ENCODE peak calls at places on chromosome 21, in nine cellular contexts. One of them, this sample, is unnamed.

GRCh38 chr21:46151261-46151988 is 4.0 kb downstream of the FTCD start:
- DNase-seq in HL-60: no peak
- DNase-seq in lower lobe of right lung: peak
- DNase-seq in psoas muscle: peak
- DNase-seq in brain microvascular endothelial cell: no peak
- DNase-seq in heart right ventricle: no peak
- DNase-seq in right cardiac atrium: peak
- DNase-seq in AG04449: no peak
- DNase-seq in cardiac fibroblast: no peak
- DNase-seq in this sample: no peak

GRCh38 chr21:43881283-43881682 is 16.3 kb downstream of the AGPAT3 start:
- DNase-seq in heart right ventricle: no peak
- DNase-seq in right cardiac atrium: no peak
- DNase-seq in lower lobe of right lung: no peak
- DNase-seq in psoas muscle: no peak
- DNase-seq in AG04449: no peak
- DNase-seq in HL-60: no peak
- DNase-seq in cardiac fibroblast: no peak
- DNase-seq in brain microvascular endothelial cell: no peak
- DNase-seq in this sample: no peak

GRCh38 chr21:20617130-20617529 is 381.1 kb upstream of the NCAM2 start:
- DNase-seq in lower lobe of right lung: no peak
- DNase-seq in psoas muscle: no peak
- DNase-seq in AG04449: no peak
- DNase-seq in right cardiac atrium: no peak
- DNase-seq in heart right ventricle: no peak
- DNase-seq in HL-60: no peak
- DNase-seq in cardiac fibroblast: no peak
- DNase-seq in brain microvascular endothelial cell: no peak
- DNase-seq in this sample: no peak

GRCh38 chr21:15079276-15079675 is 14.5 kb upstream of the NRIP1 start:
- DNase-seq in AG04449: no peak
- DNase-seq in cardiac fibroblast: no peak
- DNase-seq in lower lobe of right lung: no peak
- DNase-seq in heart right ventricle: no peak
- DNase-seq in right cardiac atrium: no peak
- DNase-seq in HL-60: no peak
- DNase-seq in brain microvascular endothelial cell: no peak
- DNase-seq in psoas muscle: no peak
- DNase-seq in this sample: no peak

GRCh38 chr21:28215214-28215954 is 777.3 kb downstream of the LTN1 start:
- DNase-seq in psoas muscle: no peak
- DNase-seq in brain microvascular endothelial cell: peak
- DNase-seq in HL-60: no peak
- DNase-seq in right cardiac atrium: peak
- DNase-seq in AG04449: peak
- DNase-seq in cardiac fibroblast: peak
- DNase-seq in heart right ventricle: peak
- DNase-seq in lower lobe of right lung: no peak
- DNase-seq in this sample: peak

GRCh38 chr21:43712268-43712942 is 6.5 kb upstream of the PDXK start:
- DNase-seq in right cardiac atrium: no peak
- DNase-seq in AG04449: no peak
- DNase-seq in lower lobe of right lung: peak
- DNase-seq in psoas muscle: no peak
- DNase-seq in HL-60: no peak
- DNase-seq in heart right ventricle: no peak
- DNase-seq in cardiac fibroblast: peak
- DNase-seq in brain microvascular endothelial cell: no peak
- DNase-seq in this sample: no peak

GRCh38 chr21:36504067-36505058 is 24.4 kb upstream of the CLDN14 start:
- DNase-seq in brain microvascular endothelial cell: peak
- DNase-seq in AG04449: no peak
- DNase-seq in psoas muscle: no peak
- DNase-seq in HL-60: peak
- DNase-seq in heart right ventricle: peak
- DNase-seq in cardiac fibroblast: peak
- DNase-seq in lower lobe of right lung: no peak
- DNase-seq in right cardiac atrium: no peak
- DNase-seq in this sample: peak

GRCh38 chr21:46114963-46115362 is 17.1 kb downstream of the COL6A2 start:
- DNase-seq in AG04449: no peak
- DNase-seq in right cardiac atrium: peak
- DNase-seq in HL-60: no peak
- DNase-seq in cardiac fibroblast: no peak
- DNase-seq in lower lobe of right lung: peak
- DNase-seq in brain microvascular endothelial cell: no peak
- DNase-seq in psoas muscle: peak
- DNase-seq in heart right ventricle: peak
- DNase-seq in this sample: no peak

GRCh38 chr21:29360799-29361765 is 62.4 kb downstream of the BACH1 start:
- DNase-seq in psoas muscle: no peak
- DNase-seq in right cardiac atrium: no peak
- DNase-seq in cardiac fibroblast: no peak
- DNase-seq in heart right ventricle: no peak
- DNase-seq in HL-60: no peak
- DNase-seq in brain microvascular endothelial cell: no peak
- DNase-seq in lower lobe of right lung: no peak
- DNase-seq in AG04449: no peak
- DNase-seq in this sample: no peak

GRCh38 chr21:37164742-37165141 is 91.7 kb downstream of the TTC3 start:
- DNase-seq in lower lobe of right lung: no peak
- DNase-seq in right cardiac atrium: no peak
- DNase-seq in brain microvascular endothelial cell: no peak
- DNase-seq in cardiac fibroblast: no peak
- DNase-seq in AG04449: no peak
- DNase-seq in psoas muscle: no peak
- DNase-seq in HL-60: no peak
- DNase-seq in heart right ventricle: no peak
- DNase-seq in this sample: no peak

GRCh38 chr21:28737671-28738279 is 254.9 kb downstream of the LTN1 start:
- DNase-seq in lower lobe of right lung: no peak
- DNase-seq in brain microvascular endothelial cell: peak
- DNase-seq in psoas muscle: no peak
- DNase-seq in AG04449: no peak
- DNase-seq in HL-60: no peak
- DNase-seq in heart right ventricle: no peak
- DNase-seq in right cardiac atrium: no peak
- DNase-seq in cardiac fibroblast: peak
- DNase-seq in this sample: no peak

GRCh38 chr21:39141502-39141901 is 41.7 kb downstream of the PSMG1 start:
- DNase-seq in lower lobe of right lung: no peak
- DNase-seq in psoas muscle: no peak
- DNase-seq in AG04449: no peak
- DNase-seq in heart right ventricle: no peak
- DNase-seq in HL-60: no peak
- DNase-seq in cardiac fibroblast: peak
- DNase-seq in brain microvascular endothelial cell: no peak
- DNase-seq in right cardiac atrium: no peak
- DNase-seq in this sample: no peak

DNA sequence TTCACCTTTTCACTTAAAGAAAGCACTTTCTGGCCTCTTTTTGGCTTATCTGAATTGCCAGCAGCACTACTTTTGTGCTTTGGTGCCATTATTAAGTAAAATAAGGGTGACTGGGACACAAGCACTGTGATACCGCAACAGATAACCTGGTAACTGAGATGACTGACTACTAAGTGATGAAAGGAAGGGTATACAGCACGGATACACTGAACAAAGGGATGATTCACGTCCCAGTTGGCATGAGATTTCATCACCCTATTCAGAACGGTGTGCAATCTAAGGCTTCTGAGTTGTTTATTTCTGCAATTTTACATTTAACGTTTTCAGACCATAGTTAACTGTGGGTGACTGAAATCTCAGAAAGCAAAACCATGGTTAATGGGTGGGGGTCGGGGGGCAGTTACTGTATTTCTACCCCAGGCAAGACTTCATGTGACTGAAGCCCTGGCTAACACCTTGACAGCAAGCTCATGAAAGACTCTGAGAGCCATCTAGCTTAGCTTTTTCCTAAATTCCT is 102.8 kb downstream of the CLIC6 start:
- DNase-seq in cardiac fibroblast: peak
- DNase-seq in right cardiac atrium: no peak
- DNase-seq in AG04449: no peak
- DNase-seq in heart right ventricle: no peak
- DNase-seq in HL-60: no peak
- DNase-seq in brain microvascular endothelial cell: peak
- DNase-seq in psoas muscle: no peak
- DNase-seq in lower lobe of right lung: no peak
- DNase-seq in this sample: peak
- H3K4me3 ChIP-seq in cardiac fibroblast: no peak
- H3K4me3 ChIP-seq in right cardiac atrium: no peak
- H3K4me3 ChIP-seq in AG04449: no peak
- H3K4me3 ChIP-seq in heart right ventricle: no peak
- H3K4me3 ChIP-seq in HL-60: no peak
- H3K4me3 ChIP-seq in brain microvascular endothelial cell: no peak
- H3K4me3 ChIP-seq in psoas muscle: no peak
- H3K4me3 ChIP-seq in lower lobe of right lung: no peak
- H3K4me3 ChIP-seq in this sample: no peak

DNA sequence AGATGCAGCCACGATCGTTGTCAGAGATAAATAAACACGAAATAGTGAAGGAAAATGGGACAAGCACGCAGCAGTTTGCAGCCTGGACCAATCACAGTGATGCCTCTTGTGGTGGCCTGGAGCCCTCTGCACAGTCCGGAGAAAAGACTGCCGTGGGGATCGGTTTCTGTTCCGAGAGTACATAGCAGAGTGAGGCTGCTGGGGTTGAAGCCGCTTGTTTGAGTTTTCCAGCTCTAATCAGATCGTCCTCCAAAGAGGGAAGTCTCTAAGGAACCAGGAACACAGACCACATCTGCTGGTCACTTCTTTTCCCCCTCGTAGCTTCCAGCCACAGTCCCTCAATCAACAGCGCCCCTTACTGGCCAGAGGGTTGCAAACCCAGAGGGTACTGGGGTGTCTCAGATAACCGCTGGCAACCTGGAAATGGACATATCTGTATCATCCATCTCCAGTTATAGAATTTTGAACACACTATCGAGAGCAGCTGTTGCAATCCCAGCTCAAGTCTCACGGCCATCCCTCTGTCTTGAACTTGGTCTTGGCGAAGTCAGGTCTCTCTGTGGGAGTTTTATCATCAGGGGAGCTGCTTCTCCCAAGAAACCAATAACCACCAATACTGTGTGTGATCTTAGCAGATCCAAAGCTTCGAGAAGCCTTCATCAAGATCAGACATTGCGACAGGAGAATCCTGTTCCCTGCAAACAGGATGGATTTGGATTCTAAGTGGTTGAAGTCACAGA is 57.4 kb downstream of the OLIG1 start:
- DNase-seq in AG04449: no peak
- DNase-seq in lower lobe of right lung: peak
- DNase-seq in psoas muscle: peak
- DNase-seq in cardiac fibroblast: peak
- DNase-seq in HL-60: peak
- DNase-seq in heart right ventricle: peak
- DNase-seq in right cardiac atrium: peak
- DNase-seq in brain microvascular endothelial cell: peak
- DNase-seq in this sample: no peak
- H3K4me3 ChIP-seq in AG04449: peak
- H3K4me3 ChIP-seq in lower lobe of right lung: peak
- H3K4me3 ChIP-seq in psoas muscle: peak
- H3K4me3 ChIP-seq in cardiac fibroblast: peak
- H3K4me3 ChIP-seq in HL-60: peak
- H3K4me3 ChIP-seq in heart right ventricle: peak
- H3K4me3 ChIP-seq in right cardiac atrium: peak
- H3K4me3 ChIP-seq in brain microvascular endothelial cell: peak
- H3K4me3 ChIP-seq in this sample: peak

DNA sequence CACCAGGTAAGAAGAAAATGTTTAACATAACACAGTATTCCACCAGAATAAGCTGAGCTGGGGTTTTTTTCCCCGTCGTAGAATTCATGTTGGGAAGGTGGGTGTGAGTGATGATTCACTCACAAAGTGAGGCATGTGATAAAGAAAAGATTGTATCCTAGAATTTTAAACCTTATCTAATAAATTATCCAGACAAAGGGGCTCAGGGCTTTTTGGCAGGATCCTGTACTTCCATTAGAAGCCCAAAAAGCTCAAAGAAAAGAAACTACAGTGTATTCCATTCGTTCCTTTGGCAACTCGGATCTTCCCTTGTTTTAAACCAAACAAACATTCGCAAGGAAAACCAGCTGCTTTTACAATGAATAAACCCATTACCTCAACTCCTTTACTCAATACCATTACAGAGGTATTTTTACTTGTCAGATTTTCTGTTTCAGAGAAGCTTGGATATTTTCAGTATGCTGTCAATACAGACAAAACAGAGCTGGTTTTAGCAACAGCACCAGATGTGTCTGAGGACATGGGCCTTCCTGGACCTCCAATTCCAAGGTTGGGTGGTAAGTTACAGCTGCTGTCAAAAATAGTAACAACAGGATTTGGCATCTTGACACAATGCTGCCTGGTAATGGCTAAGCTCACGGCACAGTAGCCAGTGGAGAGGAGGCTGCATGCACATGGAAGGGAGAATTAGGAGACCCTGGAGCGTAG is 159.9 kb upstream of the RUNX1 start:
- DNase-seq in cardiac fibroblast: peak
- DNase-seq in lower lobe of right lung: no peak
- DNase-seq in heart right ventricle: no peak
- DNase-seq in AG04449: no peak
- DNase-seq in brain microvascular endothelial cell: no peak
- DNase-seq in right cardiac atrium: no peak
- DNase-seq in HL-60: no peak
- DNase-seq in psoas muscle: no peak
- DNase-seq in this sample: no peak
- H3K4me3 ChIP-seq in cardiac fibroblast: no peak
- H3K4me3 ChIP-seq in lower lobe of right lung: no peak
- H3K4me3 ChIP-seq in heart right ventricle: no peak
- H3K4me3 ChIP-seq in AG04449: no peak
- H3K4me3 ChIP-seq in brain microvascular endothelial cell: no peak
- H3K4me3 ChIP-seq in right cardiac atrium: no peak
- H3K4me3 ChIP-seq in HL-60: no peak
- H3K4me3 ChIP-seq in psoas muscle: peak
- H3K4me3 ChIP-seq in this sample: no peak

GRCh38 chr21:25577765-25578069 is 29.6 kb downstream of the MRPL39 start:
- DNase-seq in AG04449: no peak
- DNase-seq in cardiac fibroblast: no peak
- DNase-seq in psoas muscle: no peak
- DNase-seq in right cardiac atrium: no peak
- DNase-seq in HL-60: no peak
- DNase-seq in lower lobe of right lung: no peak
- DNase-seq in heart right ventricle: no peak
- DNase-seq in brain microvascular endothelial cell: no peak
- DNase-seq in this sample: no peak

GRCh38 chr21:25571726-25572121 is 35.6 kb downstream of the MRPL39 start:
- DNase-seq in heart right ventricle: no peak
- DNase-seq in HL-60: no peak
- DNase-seq in brain microvascular endothelial cell: no peak
- DNase-seq in cardiac fibroblast: no peak
- DNase-seq in AG04449: no peak
- DNase-seq in lower lobe of right lung: no peak
- DNase-seq in right cardiac atrium: no peak
- DNase-seq in psoas muscle: no peak
- DNase-seq in this sample: no peak

GRCh38 chr21:25572895-25573310 is 34.4 kb downstream of the MRPL39 start:
- DNase-seq in cardiac fibroblast: peak
- DNase-seq in heart right ventricle: no peak
- DNase-seq in right cardiac atrium: no peak
- DNase-seq in AG04449: no peak
- DNase-seq in brain microvascular endothelial cell: no peak
- DNase-seq in psoas muscle: no peak
- DNase-seq in HL-60: no peak
- DNase-seq in lower lobe of right lung: no peak
- DNase-seq in this sample: no peak

GRCh38 chr21:25569711-25570110 is 37.6 kb downstream of the MRPL39 start:
- DNase-seq in right cardiac atrium: no peak
- DNase-seq in AG04449: no peak
- DNase-seq in cardiac fibroblast: no peak
- DNase-seq in lower lobe of right lung: no peak
- DNase-seq in brain microvascular endothelial cell: no peak
- DNase-seq in HL-60: no peak
- DNase-seq in psoas muscle: no peak
- DNase-seq in heart right ventricle: no peak
- DNase-seq in this sample: no peak

GRCh38 chr21:25573409-25574206 is 33.7 kb downstream of the MRPL39 start:
- DNase-seq in right cardiac atrium: no peak
- DNase-seq in cardiac fibroblast: peak
- DNase-seq in AG04449: peak
- DNase-seq in lower lobe of right lung: no peak
- DNase-seq in brain microvascular endothelial cell: peak
- DNase-seq in psoas muscle: no peak
- DNase-seq in HL-60: peak
- DNase-seq in heart right ventricle: no peak
- DNase-seq in this sample: peak
- H3K4me3 ChIP-seq in right cardiac atrium: no peak
- H3K4me3 ChIP-seq in cardiac fibroblast: no peak
- H3K4me3 ChIP-seq in AG04449: no peak
- H3K4me3 ChIP-seq in lower lobe of right lung: no peak
- H3K4me3 ChIP-seq in brain microvascular endothelial cell: no peak
- H3K4me3 ChIP-seq in psoas muscle: no peak
- H3K4me3 ChIP-seq in HL-60: no peak
- H3K4me3 ChIP-seq in heart right ventricle: no peak
- H3K4me3 ChIP-seq in this sample: no peak

This sample was measured in AG09309.